ENCODE peak calls at places on chromosomes 3 and 15, in four cellular contexts. I is upper lobe of left lung, M is ovary, Y is body of pancreas. D is an unnamed sample. For H3K9me3, the result is how much of the 10 kb centered on the place peaks cover.

GRCh38 chr3:143040264-143040879 is 39.0 kb downstream of the U2SURP start:
- DNase-seq in I (no peak), Y (no peak), M (no peak), D (no peak)

GRCh38 chr3:141441381-141442365 is 45.2 kb upstream of the RASA2 start:
- DNase-seq in M (peak), I (no peak), Y (peak), D (peak)

GRCh38 chr3:13296662-13297061 is 123.5 kb downstream of the NUP210 start:
- DNase-seq in M (no peak), Y (no peak), I (no peak), D (no peak)

GRCh38 chr15:44015555-44015954 is 179.5 kb downstream of the FRMD5 start:
- DNase-seq in M (no peak), I (no peak), Y (no peak), D (no peak)

GRCh38 chr15:35481992-35482391 is 64.0 kb downstream of the DPH6 start:
- DNase-seq in Y (no peak), M (no peak), I (no peak), D (no peak)

GRCh38 chr3:64859625-64860590 is 172.1 kb upstream of the ADAMTS9 start:
- DNase-seq in I (no peak), Y (no peak), M (no peak), D (no peak)

GRCh38 chr3:172129868-172130751 is 90.7 kb downstream of the FNDC3B start:
- DNase-seq in Y (peak), I (peak), M (peak), D (peak)

GRCh38 chr3:111484666-111485065 is 57.3 kb upstream of the CD96 start:
- DNase-seq in M (no peak), I (no peak), Y (no peak), D (no peak)

DNA sequence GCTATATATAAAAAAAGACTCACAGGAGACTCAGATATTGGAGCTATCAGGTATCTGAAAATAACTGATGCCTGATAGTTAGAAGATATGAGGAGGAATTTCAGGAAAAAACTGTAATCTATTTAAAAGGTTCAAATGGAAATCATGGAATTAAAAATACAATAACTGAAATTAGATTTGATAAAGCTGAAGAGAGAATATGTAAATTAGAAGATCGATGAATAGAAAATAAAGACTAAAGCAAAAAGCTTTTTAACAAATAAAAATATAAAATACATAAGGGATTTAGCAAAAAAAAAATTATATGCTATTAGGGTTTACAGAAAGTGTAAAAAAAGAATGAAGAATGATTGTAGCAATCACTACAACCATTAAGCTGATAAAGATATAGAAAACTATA is 679.8 kb upstream of the LMCD1 start:
- DNase-seq in Y (no peak), M (no peak), I (no peak), D (no peak)
- H3K9me3 ChIP-seq in Y (under half), M (under half), I (under half), D (under half)

GRCh38 chr15:45993508-45993907 is 358.7 kb downstream of the SQOR start:
- DNase-seq in I (no peak), Y (no peak), M (no peak), D (no peak)
- H3K9me3 ChIP-seq in I (under half), Y (under half), M (under half), D (under half)

DNA sequence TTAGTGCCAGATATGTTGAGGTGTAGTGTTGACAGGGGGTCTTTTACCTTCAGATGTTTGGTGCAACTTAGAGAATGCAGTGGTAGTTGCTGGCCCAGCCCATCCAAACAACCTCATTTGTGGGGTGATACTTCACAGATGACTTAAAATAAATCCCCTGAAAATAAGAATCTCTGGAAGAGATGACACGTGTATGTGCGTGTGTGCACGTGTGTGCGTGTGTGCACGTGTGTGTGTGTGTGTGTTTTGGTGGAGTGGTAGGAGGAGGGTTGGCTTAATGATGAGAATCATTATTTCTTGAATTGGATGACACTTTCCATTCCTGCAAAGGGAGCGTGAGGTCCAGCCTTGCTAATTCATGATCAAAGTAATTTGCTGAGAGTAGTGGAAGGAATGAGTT is 31.9 kb downstream of the SNRPN start:
- DNase-seq in Y (no peak), M (no peak), I (no peak), D (no peak)
- H3K9me3 ChIP-seq in Y (under half), M (under half), I (under half), D (under half)

GRCh38 chr3:5543047-5543446 is 355.5 kb downstream of the EDEM1 start:
- DNase-seq in M (no peak), I (no peak), Y (no peak), D (no peak)
- H3K9me3 ChIP-seq in M (under half), I (under half), Y (under half), D (under half)

GRCh38 chr3:170731281-170731680 is 138.7 kb downstream of the RPL22L1 start:
- DNase-seq in M (no peak), Y (no peak), I (no peak), D (no peak)
- H3K9me3 ChIP-seq in M (under half), Y (under half), I (under half), D (under half)

DNA sequence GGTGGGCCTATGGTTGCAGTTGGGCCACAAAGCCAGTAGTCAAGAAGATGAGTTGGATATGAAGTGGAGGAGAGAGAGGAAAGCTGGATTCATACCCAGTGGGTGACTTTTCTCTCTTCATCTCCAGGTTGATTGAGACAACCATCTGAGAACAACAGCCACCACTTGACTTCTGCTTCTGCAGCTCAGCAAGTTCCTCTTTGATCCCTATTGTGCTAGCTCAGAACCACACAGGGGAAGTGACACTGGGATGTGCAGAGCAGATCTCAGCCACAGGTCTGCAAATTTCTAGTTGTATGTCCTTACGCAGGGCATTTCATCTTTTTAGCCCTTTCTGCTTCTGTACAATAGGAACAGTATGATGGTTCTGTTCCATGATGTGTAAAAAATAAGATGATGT is 459.2 kb upstream of the ARRDC4 start:
- DNase-seq in I (no peak), M (no peak), Y (peak), D (no peak)
- H3K9me3 ChIP-seq in I (under half), M (under half), Y (under half), D (under half)

GRCh38 chr15:94968133-94968532 is 736.8 kb downstream of the MCTP2 start:
- DNase-seq in Y (no peak), M (no peak), I (no peak), D (no peak)
- H3K9me3 ChIP-seq in Y (under half), M (under half), I (under half), D (under half)

D was measured in T-helper 17 cell.